ENCODE peak calls at places on chromosomes 16 and 17, in four cellular contexts. One of them, this sample, is unnamed.

GRCh38 chr16:85017151-85017550 is 5.8 kb upstream of the ZDHHC7 start:
- DNase-seq in GM12878: peak
- DNase-seq in endothelial cell of umbilical vein: no peak
- DNase-seq in K562: no peak
- DNase-seq in this sample: peak

GRCh38 chr16:83797013-83797412 is 10.8 kb upstream of the HSBP1 start:
- DNase-seq in GM12878: no peak
- DNase-seq in endothelial cell of umbilical vein: no peak
- DNase-seq in K562: no peak
- DNase-seq in this sample: no peak

GRCh38 chr17:28575126-28575795 is 1.4 kb downstream of the ALDOC start:
- DNase-seq in GM12878: no peak
- DNase-seq in endothelial cell of umbilical vein: no peak
- DNase-seq in K562: no peak
- DNase-seq in this sample: no peak

GRCh38 chr17:61200349-61200735 is 199.3 kb upstream of the TBX2 start:
- DNase-seq in GM12878: no peak
- DNase-seq in endothelial cell of umbilical vein: no peak
- DNase-seq in K562: no peak
- DNase-seq in this sample: peak

GRCh38 chr17:52604105-52604504 is 445.6 kb upstream of the CA10 start:
- DNase-seq in GM12878: no peak
- DNase-seq in endothelial cell of umbilical vein: peak
- DNase-seq in K562: no peak
- DNase-seq in this sample: no peak

GRCh38 chr16:69179255-69180010 is 7.5 kb upstream of the SNTB2 start:
- DNase-seq in GM12878: no peak
- DNase-seq in endothelial cell of umbilical vein: peak
- DNase-seq in K562: no peak
- DNase-seq in this sample: peak

GRCh38 chr17:37212184-37212583 is 163.6 kb upstream of the C17orf78 start:
- DNase-seq in GM12878: no peak
- DNase-seq in endothelial cell of umbilical vein: peak
- DNase-seq in K562: no peak
- DNase-seq in this sample: no peak

GRCh38 chr17:68301438-68301959 is 10.2 kb downstream of the ARSG start:
- DNase-seq in GM12878: no peak
- DNase-seq in endothelial cell of umbilical vein: no peak
- DNase-seq in K562: no peak
- DNase-seq in this sample: no peak

GRCh38 chr17:4594406-4595349 is 10.3 kb downstream of the SMTNL2 start:
- DNase-seq in GM12878: no peak
- DNase-seq in endothelial cell of umbilical vein: no peak
- DNase-seq in K562: peak
- DNase-seq in this sample: no peak

GRCh38 chr17:40558651-40559015 is 6.6 kb downstream of the CCR7 start:
- DNase-seq in GM12878: no peak
- DNase-seq in endothelial cell of umbilical vein: no peak
- DNase-seq in K562: no peak
- DNase-seq in this sample: no peak

GRCh38 chr17:21001111-21001812 is 41.5 kb downstream of the USP22 start:
- DNase-seq in GM12878: no peak
- DNase-seq in endothelial cell of umbilical vein: no peak
- DNase-seq in K562: no peak
- DNase-seq in this sample: no peak

GRCh38 chr17:59756236-59756818 is 48.9 kb downstream of the VMP1 start:
- DNase-seq in GM12878: no peak
- DNase-seq in endothelial cell of umbilical vein: peak
- DNase-seq in K562: no peak
- DNase-seq in this sample: peak

GRCh38 chr17:4406386-4406785 is 27.4 kb upstream of the SPNS3 start:
- DNase-seq in GM12878: no peak
- DNase-seq in endothelial cell of umbilical vein: no peak
- DNase-seq in K562: no peak
- DNase-seq in this sample: no peak

GRCh38 chr17:5225668-5226457 is 8.8 kb downstream of the SCIMP start:
- DNase-seq in GM12878: peak
- DNase-seq in endothelial cell of umbilical vein: peak
- DNase-seq in K562: no peak
- DNase-seq in this sample: no peak

GRCh38 chr17:69060835-69061234 is at the start of gene ABCA9:
- DNase-seq in GM12878: no peak
- DNase-seq in endothelial cell of umbilical vein: peak
- DNase-seq in K562: no peak
- DNase-seq in this sample: peak

GRCh38 chr17:72743037-72743467 is 349.4 kb downstream of the SLC39A11 start:
- DNase-seq in GM12878: no peak
- DNase-seq in endothelial cell of umbilical vein: no peak
- DNase-seq in K562: no peak
- DNase-seq in this sample: no peak

GRCh38 chr16:49858200-49859129 is 2.6 kb upstream of the ZNF423 start:
- DNase-seq in GM12878: no peak
- DNase-seq in endothelial cell of umbilical vein: peak
- DNase-seq in K562: peak
- DNase-seq in this sample: no peak
- TF ChIP-seq FOS in GM12878: no peak
- TF ChIP-seq FOS in endothelial cell of umbilical vein: no peak
- TF ChIP-seq FOS in K562: no peak
- TF ChIP-seq FOS in this sample: no peak

GRCh38 chr17:2455956-2456355 is 55.1 kb upstream of the MNT start:
- DNase-seq in GM12878: no peak
- DNase-seq in endothelial cell of umbilical vein: no peak
- DNase-seq in K562: no peak
- DNase-seq in this sample: no peak
- TF ChIP-seq FOS in GM12878: no peak
- TF ChIP-seq FOS in endothelial cell of umbilical vein: no peak
- TF ChIP-seq FOS in K562: no peak
- TF ChIP-seq FOS in this sample: no peak

GRCh38 chr17:58339775-58340622 is 11.4 kb upstream of the TSPOAP1 start:
- DNase-seq in GM12878: no peak
- DNase-seq in endothelial cell of umbilical vein: no peak
- DNase-seq in K562: no peak
- DNase-seq in this sample: no peak
- TF ChIP-seq FOS in GM12878: no peak
- TF ChIP-seq FOS in endothelial cell of umbilical vein: no peak
- TF ChIP-seq FOS in K562: no peak
- TF ChIP-seq FOS in this sample: no peak

DNA sequence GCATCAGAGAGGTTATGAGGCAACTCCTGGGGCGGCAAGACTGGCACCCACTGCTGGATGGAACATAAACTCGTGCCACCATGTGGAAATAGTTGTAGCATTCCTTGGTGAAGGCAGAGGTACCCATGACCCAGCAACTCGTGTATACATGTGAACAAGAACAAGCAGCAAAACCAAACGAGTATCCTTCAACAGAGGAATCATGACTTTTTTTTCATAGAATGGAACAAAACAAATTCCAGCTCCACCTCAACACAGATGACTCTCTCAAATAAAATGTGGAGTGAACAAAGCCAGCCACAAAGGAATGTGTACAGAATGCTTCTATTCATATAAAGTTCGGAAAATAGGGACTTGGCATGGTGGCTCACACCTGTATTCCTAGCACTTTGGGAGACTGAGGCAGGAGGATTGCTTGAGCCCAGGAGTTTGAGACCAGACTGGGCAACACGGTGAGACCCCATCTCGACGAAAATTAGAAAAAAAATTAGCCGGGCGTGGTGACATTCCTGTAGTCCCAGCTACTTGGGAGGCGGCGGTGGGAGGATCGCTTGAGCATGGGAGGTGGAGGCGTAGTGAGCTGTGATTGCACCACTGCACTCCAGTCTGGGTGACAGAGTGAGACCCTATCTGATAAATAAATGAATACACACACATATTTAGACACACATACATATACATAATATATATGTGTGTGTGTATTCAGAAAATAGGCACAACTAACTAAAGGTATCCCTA is 35.3 kb downstream of the B9D1 start:
- DNase-seq in GM12878: no peak
- DNase-seq in endothelial cell of umbilical vein: no peak
- DNase-seq in K562: no peak
- DNase-seq in this sample: peak
- TF ChIP-seq FOS in GM12878: no peak
- TF ChIP-seq FOS in endothelial cell of umbilical vein: no peak
- TF ChIP-seq FOS in K562: no peak
- TF ChIP-seq FOS in this sample: peak

DNA sequence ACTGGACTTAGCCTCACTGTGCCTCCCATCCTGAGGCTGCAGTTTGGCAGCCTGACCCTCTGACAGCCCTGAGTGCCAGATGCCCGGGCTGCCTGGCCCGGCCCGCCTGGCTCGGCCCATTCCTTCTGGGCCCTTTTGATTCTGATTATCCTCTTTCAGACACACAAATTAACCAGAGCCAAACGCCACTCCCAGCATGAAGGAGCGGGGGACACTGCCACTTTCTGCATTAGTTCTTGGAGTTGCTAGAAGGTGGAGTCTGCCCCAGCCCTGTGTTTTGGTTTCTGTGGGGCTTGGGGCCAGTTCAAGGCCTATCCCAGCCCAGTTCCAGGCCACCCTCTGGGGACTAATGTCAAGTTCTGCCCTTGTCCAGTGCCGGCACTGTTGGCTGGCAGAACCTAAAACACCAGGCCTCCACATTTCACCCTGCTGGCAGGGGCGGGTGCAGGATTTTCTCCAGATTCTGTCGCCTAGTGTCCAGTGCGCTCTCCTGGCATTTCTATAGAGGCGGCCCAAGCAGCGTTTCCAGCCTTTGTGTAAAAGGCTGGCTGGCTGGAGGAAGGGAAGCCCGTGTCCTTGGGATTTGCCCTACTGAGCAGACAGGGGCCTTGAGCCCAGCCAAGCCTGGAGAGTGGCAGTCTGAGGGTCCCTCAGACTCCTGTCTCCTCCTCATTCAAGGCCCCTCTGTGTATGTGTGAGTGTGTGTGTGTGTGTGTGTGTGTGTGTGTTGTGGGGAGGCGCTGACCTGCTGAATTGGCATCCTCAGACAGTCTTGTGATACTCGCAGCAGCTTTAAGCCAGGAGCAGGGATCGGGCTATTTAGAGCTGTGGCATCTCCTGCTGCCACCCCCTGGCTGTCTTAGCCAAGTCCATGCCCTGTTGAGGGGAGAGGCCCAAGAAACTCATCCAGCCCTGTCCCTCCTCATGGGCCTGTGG is 21.4 kb downstream of the PLCD3 start:
- DNase-seq in GM12878: no peak
- DNase-seq in endothelial cell of umbilical vein: no peak
- DNase-seq in K562: no peak
- DNase-seq in this sample: no peak
- TF ChIP-seq FOS in GM12878: no peak
- TF ChIP-seq FOS in endothelial cell of umbilical vein: no peak
- TF ChIP-seq FOS in K562: no peak
- TF ChIP-seq FOS in this sample: no peak

This sample was measured in IMR-90.